ENCODE peak calls at places on chromosome 5, in six cellular contexts. Q is IMR-90, M is endothelial cell of umbilical vein, E is neural progenitor cell, P is spleen, H is testis. F is an unnamed sample.
A peak's percentile ranks its signal among the peaks of the same experiment; 100 is the strongest.

GRCh38 chr5:122940890-122941289 is 95.5 kb downstream of the SNX24 start:
- DNase-seq in H (no peak), M (no peak), Q (no peak), E (no peak), P (no peak), F (no peak)

GRCh38 chr5:127153521-127153920 is 80.2 kb upstream of the C5orf63 start:
- DNase-seq in H (no peak), P (no peak), M (no peak), E (no peak), Q (no peak), F (no peak)

GRCh38 chr5:94807985-94808384 is 189.5 kb downstream of the SLF1 start:
- DNase-seq in E (no peak), Q (no peak), H (no peak), M (no peak), P (no peak), F (no peak)

GRCh38 chr5:16616536-16617271 is at the start of gene RETREG1:
- DNase-seq in E (peak; percentile 70), M (peak; percentile 8), H (peak; percentile 74), Q (no peak), P (peak; percentile 93), F (peak; percentile 90)

GRCh38 chr5:172860520-172861443 is 26.7 kb downstream of the ERGIC1 start:
- DNase-seq in M (peak; percentile 90), E (no peak), P (peak; percentile 86), Q (peak; percentile 32), H (peak; percentile 91), F (peak; percentile 94)

GRCh38 chr5:44387911-44388310 is 1.3 kb downstream of the FGF10 start:
- DNase-seq in H (peak; percentile 20), Q (no peak), P (no peak), M (no peak), E (peak; percentile 51), F (peak; percentile 74)

GRCh38 chr5:143890475-143890874 is 78.5 kb downstream of the HMHB1 start:
- DNase-seq in M (peak; percentile 24), Q (no peak), E (no peak), P (no peak), H (no peak), F (no peak)

GRCh38 chr5:139222346-139222745 is 24.2 kb upstream of the SIL1 start:
- DNase-seq in P (peak; percentile 31), H (no peak), M (no peak), Q (no peak), E (no peak), F (no peak)

GRCh38 chr5:6361101-6361500 is 17.2 kb downstream of the MED10 start:
- DNase-seq in E (no peak), H (no peak), P (no peak), M (no peak), Q (no peak), F (no peak)

GRCh38 chr5:134417707-134418106 is 6.0 kb upstream of the CDKN2AIPNL start:
- DNase-seq in E (no peak), M (no peak), Q (no peak), P (no peak), H (no peak), F (no peak)

GRCh38 chr5:139064613-139065012 is 133.6 kb downstream of the SIL1 start:
- DNase-seq in H (no peak), M (no peak), E (no peak), P (no peak), Q (no peak), F (no peak)

GRCh38 chr5:71533614-71534013 is 53.5 kb upstream of the MCCC2 start:
- DNase-seq in H (no peak), P (no peak), M (peak; percentile 51), Q (peak; percentile 38), E (no peak), F (no peak)

GRCh38 chr5:57386958-57387357 is 95.7 kb downstream of the ACTBL2 start:
- DNase-seq in H (no peak), Q (peak; percentile 86), E (peak; percentile 18), M (peak; percentile 18), P (no peak), F (no peak)

GRCh38 chr5:123795688-123796087 is 283.7 kb downstream of the CSNK1G3 start:
- DNase-seq in Q (peak; percentile 78), M (no peak), P (no peak), H (no peak), E (no peak), F (no peak)

GRCh38 chr5:105924366-105924765 is 1746.4 kb downstream of the EFNA5 start:
- DNase-seq in E (no peak), P (no peak), M (no peak), H (no peak), Q (peak; percentile 81), F (no peak)

GRCh38 chr5:103589416-103590175 is 27.0 kb upstream of the NUDT12 start:
- DNase-seq in H (no peak), M (no peak), P (no peak), Q (peak; percentile 40), E (no peak), F (no peak)

GRCh38 chr5:156693113-156693512 is 157.0 kb upstream of the PPP1R2B start:
- DNase-seq in H (no peak), P (no peak), E (no peak), M (no peak), Q (no peak), F (no peak)

GRCh38 chr5:79200573-79201183 is 35.3 kb upstream of the JMY start:
- DNase-seq in E (peak; percentile 13), Q (peak; percentile 18), H (no peak), M (no peak), P (no peak), F (no peak)

GRCh38 chr5:139746691-139747582 is 48.7 kb upstream of the PSD2 start:
- DNase-seq in E (no peak), Q (peak; percentile 46), M (no peak), H (no peak), P (peak; percentile 93), F (peak; percentile 87)

GRCh38 chr5:83509535-83509934 is 38.0 kb downstream of the VCAN start:
- DNase-seq in E (peak; percentile 9), H (peak; percentile 14), M (peak; percentile 90), P (no peak), Q (peak; percentile 71), F (no peak)

GRCh38 chr5:172775326-172776234 is 4.6 kb upstream of the DUSP1 start:
- DNase-seq in M (no peak), H (no peak), Q (peak; percentile 90), E (no peak), P (peak; percentile 87), F (no peak)

GRCh38 chr5:154714271-154714986 is 40.7 kb upstream of the LARP1 start:
- DNase-seq in Q (peak; percentile 77), M (peak; percentile 64), E (no peak), P (no peak), H (no peak), F (no peak)

GRCh38 chr5:96433066-96433447 is at the start of gene PCSK1:
- DNase-seq in M (no peak), P (no peak), H (no peak), Q (no peak), E (peak; percentile 70), F (no peak)

GRCh38 chr5:68460147-68460760 is 244.7 kb downstream of the PIK3R1 start:
- DNase-seq in H (peak; percentile 58), E (peak; percentile 62), M (peak; percentile 76), P (no peak), Q (peak; percentile 70), F (no peak)

GRCh38 chr5:37916525-37916924 is 76.7 kb upstream of the GDNF start:
- DNase-seq in Q (no peak), E (no peak), P (no peak), M (no peak), H (no peak), F (no peak)

GRCh38 chr5:107153304-107153703 is 517.4 kb downstream of the EFNA5 start:
- DNase-seq in Q (no peak), E (no peak), M (no peak), P (no peak), H (no peak), F (no peak)

GRCh38 chr5:151222769-151223446 is 984 bp downstream of the CCDC69 start:
- DNase-seq in H (peak; percentile 60), P (peak; percentile 92), Q (no peak), E (no peak), M (no peak), F (no peak)

DNA sequence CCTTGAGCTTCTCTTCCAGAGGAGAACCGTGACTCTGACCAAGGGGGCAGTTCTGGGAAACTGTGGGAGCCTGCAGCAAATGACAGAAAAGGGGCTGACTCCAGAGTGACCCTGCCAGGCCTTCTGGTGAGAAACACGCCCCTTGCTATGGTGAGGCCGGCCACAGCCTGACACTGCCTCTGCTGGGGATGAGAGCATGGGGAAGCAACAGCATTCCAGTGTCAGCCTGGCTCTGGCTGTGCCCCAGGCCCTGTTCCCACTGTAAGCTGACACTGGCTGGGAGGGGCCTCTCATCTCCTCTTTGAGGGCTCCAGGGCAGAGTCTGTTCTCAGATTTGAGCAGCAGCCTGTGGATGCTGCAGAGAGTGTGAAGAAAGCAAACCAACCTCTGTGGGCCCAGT is 180.0 kb upstream of the IL12B start:
- DNase-seq in M (no peak), H (peak; percentile 67), Q (peak; percentile 85), E (peak; percentile 93), P (peak; percentile 74), F (peak; percentile 94)
- TF ChIP-seq CTCF in M (no peak), H (no peak), Q (peak; percentile 17), E (peak; percentile 19), P (no peak), F (no peak)

GRCh38 chr5:109105631-109106267 is 304.0 kb downstream of the PJA2 start:
- DNase-seq in Q (peak; percentile 91), M (peak; percentile 97), E (peak; percentile 42), H (no peak), P (no peak), F (no peak)
- H3K27ac ChIP-seq in Q (peak overlapping the region; percentile 40), M (peak overlapping the region; percentile 89), E (no peak overlapping the region), H (no peak overlapping the region), P (peak overlapping the region; percentile 28), F (no peak overlapping the region)

DNA sequence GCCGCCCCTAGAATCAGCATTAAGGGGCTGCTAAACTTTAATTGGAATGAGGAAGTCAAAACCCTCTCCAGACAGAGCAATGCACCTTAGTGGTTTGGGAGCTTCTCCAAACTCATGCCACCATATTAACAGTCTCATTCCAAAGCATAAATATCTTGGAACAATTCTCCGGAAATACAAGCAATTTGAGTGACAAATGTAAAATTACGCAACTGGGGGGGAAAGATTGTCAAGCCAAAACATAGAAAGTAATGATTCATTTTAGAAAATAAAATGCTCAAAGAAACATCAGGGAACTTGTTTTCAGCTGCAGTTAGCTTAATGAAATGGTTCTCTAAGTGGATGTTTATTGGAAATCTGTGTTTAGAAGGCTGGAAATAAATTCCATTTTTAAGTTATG is 552.0 kb downstream of the PRELID2 start:
- DNase-seq in H (no peak), Q (no peak), M (no peak), E (no peak), P (no peak), F (no peak)
- H3K4me3 ChIP-seq in H (no peak overlapping the region), Q (no peak overlapping the region), M (no peak overlapping the region), E (no peak overlapping the region), P (no peak overlapping the region), F (no peak overlapping the region)

DNA sequence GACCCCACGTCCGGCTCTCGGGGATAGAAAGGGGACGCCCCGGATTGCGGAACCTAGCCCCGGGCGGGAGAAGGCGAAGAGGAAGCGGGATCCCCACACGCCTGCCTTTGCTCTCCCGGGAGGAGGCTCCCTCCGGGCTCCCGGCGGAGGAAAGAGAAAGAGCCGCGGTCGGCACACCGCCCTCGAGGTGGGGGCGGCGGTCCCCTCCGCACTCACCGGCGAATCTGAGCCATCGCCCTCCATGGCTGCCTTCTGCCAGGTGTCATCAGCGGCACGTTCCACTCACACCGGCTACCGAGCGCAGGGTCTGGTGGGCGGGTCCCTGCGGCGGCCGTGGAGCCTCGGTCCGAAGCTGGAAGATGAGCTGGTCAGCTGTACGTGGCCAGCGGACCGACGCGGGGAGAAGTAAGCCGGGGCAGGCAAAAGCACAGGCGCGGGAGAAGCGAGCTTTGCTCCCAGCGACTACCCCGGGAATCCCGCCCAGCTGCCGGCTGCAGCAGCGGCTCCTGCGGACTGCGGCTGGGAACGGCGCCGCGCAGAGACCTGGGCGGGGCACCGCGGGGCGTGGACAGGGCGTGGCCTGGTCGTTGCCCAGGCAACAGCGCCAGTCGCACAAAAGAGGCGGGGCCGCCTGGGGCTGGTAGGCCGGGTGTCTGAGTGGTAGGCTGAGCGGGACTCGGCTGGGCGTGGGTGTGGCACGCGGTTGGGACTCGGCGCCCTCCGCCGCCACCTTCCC is at the start of gene TRIM36:
- DNase-seq in P (peak; percentile 97), E (peak; percentile 97), Q (peak; percentile 79), M (peak; percentile 90), H (peak; percentile 95), F (peak; percentile 97)
- TF ChIP-seq CTCF in P (peak; percentile 20), E (peak; percentile 24), Q (peak; percentile 26), M (no peak), H (no peak), F (peak; percentile 7)

F was measured in kidney.